ENCODE peak calls at places on chromosome 17, in eight cellular contexts. C, A, H, R, I, N, W and Y are unnamed samples.

GRCh38 chr17:38727661-38728220 is 2.4 kb upstream of the CISD3 start:
- DNase-seq in C (no peak), A (no peak), H (no peak), R (peak), I (no peak), N (no peak), W (no peak), Y (no peak)

GRCh38 chr17:66644311-66644710 is 190.6 kb upstream of the CACNG5 start:
- DNase-seq in C (no peak), A (no peak), H (no peak), R (no peak), I (no peak), N (no peak), W (no peak), Y (no peak)

GRCh38 chr17:28760987-28761562 is 17.3 kb downstream of the TRAF4 start:
- DNase-seq in C (no peak), A (peak), H (peak), R (no peak), I (peak), N (peak), W (peak), Y (peak)

GRCh38 chr17:28745052-28745776 is 1.4 kb downstream of the TRAF4 start:
- DNase-seq in C (no peak), A (peak), H (no peak), R (peak), I (peak), N (peak), W (peak), Y (no peak)

GRCh38 chr17:32103476-32104113 is 38.7 kb upstream of the RHOT1 start:
- DNase-seq in C (no peak), A (peak), H (no peak), R (no peak), I (no peak), N (no peak), W (peak), Y (no peak)

GRCh38 chr17:50559674-50560184 is 786 bp upstream of the CACNA1G start:
- DNase-seq in C (peak), A (peak), H (peak), R (no peak), I (peak), N (no peak), W (peak), Y (no peak)

GRCh38 chr17:6927290-6927844 is 68.5 kb upstream of the ALOX12 start:
- DNase-seq in C (no peak), A (peak), H (no peak), R (no peak), I (no peak), N (no peak), W (no peak), Y (peak)

GRCh38 chr17:38561416-38562214 is 44.1 kb downstream of the SRCIN1 start:
- DNase-seq in C (no peak), A (no peak), H (no peak), R (no peak), I (peak), N (no peak), W (no peak), Y (no peak)

GRCh38 chr17:50840311-50840851 is 5.0 kb downstream of the WFIKKN2 start:
- DNase-seq in C (no peak), A (no peak), H (no peak), R (no peak), I (no peak), N (no peak), W (no peak), Y (no peak)

GRCh38 chr17:33438136-33438535 is 145.0 kb upstream of the ASIC2 start:
- DNase-seq in C (no peak), A (peak), H (no peak), R (no peak), I (no peak), N (no peak), W (no peak), Y (no peak)

GRCh38 chr17:20189322-20189721 is 180.2 kb downstream of the SPECC1 start:
- DNase-seq in C (no peak), A (peak), H (no peak), R (no peak), I (no peak), N (no peak), W (no peak), Y (peak)

GRCh38 chr17:6374761-6375312 is 60.1 kb downstream of the AIPL1 start:
- DNase-seq in C (no peak), A (peak), H (no peak), R (no peak), I (no peak), N (no peak), W (peak), Y (peak)

GRCh38 chr17:67993153-67993997 is 2.9 kb downstream of the C17orf58 start:
- DNase-seq in C (peak), A (peak), H (peak), R (peak), I (peak), N (peak), W (peak), Y (peak)

GRCh38 chr17:74877592-74878543 is 5.1 kb upstream of the FDXR start:
- DNase-seq in C (no peak), A (peak), H (no peak), R (no peak), I (no peak), N (no peak), W (peak), Y (no peak)

GRCh38 chr17:80848449-80849102 is 143.1 kb upstream of the CHMP6 start:
- DNase-seq in C (no peak), A (no peak), H (no peak), R (no peak), I (no peak), N (no peak), W (no peak), Y (no peak)

GRCh38 chr17:40598021-40598927 is 33.0 kb upstream of the CCR7 start:
- DNase-seq in C (no peak), A (no peak), H (no peak), R (no peak), I (no peak), N (no peak), W (no peak), Y (no peak)

GRCh38 chr17:61488878-61489718 is 36.9 kb downstream of the TBX4 start:
- DNase-seq in C (no peak), A (no peak), H (no peak), R (no peak), I (no peak), N (peak), W (peak), Y (no peak)

DNA sequence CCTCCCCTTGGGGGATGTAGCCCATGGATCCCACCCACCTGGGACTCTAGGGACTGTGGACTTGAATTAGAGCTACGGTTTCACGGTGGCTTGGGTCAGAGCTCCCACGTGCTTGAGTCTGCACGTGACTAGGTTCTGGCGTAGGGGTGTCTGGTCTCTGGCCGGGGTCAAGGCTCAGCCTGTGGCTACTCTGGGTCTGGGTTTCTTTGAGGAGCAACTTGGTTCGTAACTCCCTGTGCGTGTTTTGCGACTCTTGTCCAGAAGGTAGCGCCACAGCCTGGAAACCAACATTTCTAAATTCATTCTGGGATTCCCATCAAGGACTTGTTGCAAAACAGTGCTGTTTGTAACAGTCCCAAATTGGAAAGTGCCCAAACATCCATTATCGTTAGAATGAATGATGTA is 462 bp upstream of the GGT6 start:
- DNase-seq in C (no peak), A (peak), H (no peak), R (no peak), I (no peak), N (no peak), W (no peak), Y (no peak)
- TF ChIP-seq CTCF in C (no peak), A (peak), H (no peak), R (peak), I (no peak), N (no peak), W (no peak), Y (no peak)

GRCh38 chr17:78362232-78362631 is 2.4 kb upstream of the SOCS3 start:
- DNase-seq in C (no peak), A (no peak), H (no peak), R (no peak), I (no peak), N (no peak), W (no peak), Y (no peak)

GRCh38 chr17:78359936-78360370 is at the start of gene SOCS3:
- DNase-seq in C (peak), A (peak), H (peak), R (peak), I (peak), N (peak), W (peak), Y (peak)

GRCh38 chr17:78361227-78361683 is 1.4 kb upstream of the SOCS3 start:
- DNase-seq in C (no peak), A (no peak), H (no peak), R (no peak), I (no peak), N (no peak), W (no peak), Y (no peak)

GRCh38 chr17:78359216-78359935 is 501 bp downstream of the SOCS3 start:
- DNase-seq in C (no peak), A (peak), H (peak), R (no peak), I (peak), N (peak), W (no peak), Y (no peak)

DNA sequence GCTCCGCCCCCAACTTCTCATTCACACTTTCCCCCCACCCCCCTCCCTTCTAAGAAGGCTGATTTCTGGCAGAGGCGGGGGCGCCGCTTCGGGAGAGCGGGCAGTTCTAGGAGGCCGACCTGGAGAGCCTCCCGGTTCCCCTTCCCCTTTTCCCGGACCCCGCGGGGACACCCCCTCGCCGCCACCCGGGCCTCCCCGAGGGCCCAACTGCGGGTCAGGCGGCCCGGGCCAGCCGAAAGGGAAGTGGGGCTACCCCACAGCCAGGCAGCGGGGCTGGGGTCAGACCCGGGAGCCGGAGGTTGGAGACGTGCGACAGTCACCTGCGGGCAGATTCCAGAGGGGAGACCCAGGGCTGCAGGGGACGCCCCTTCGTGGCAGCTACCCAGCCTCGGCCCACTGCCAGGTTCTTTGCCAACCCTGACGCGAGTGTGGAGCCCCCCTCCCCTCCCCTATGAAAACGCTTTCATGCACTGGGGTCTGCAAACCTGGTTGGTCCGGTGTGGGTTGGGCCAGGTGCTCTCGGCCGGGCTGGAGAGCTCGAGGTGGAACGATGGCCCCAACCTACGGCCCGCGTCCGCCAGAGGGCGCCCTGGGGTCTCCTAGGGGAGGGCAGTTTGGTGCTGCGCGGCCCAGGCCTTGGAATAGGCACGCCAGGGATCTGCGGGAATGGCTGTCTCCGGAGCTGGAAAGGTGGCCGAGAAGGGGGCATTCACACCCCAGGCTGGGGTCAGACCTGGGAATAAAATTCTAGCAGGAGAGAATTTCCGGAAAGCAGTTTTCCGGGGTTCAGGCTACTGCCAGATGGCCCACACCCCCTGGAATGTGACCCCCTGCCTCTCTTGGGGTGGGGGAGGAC is 722 bp upstream of the SOCS3 start:
- DNase-seq in C (no peak), A (peak), H (peak), R (peak), I (peak), N (peak), W (peak), Y (peak)
- TF ChIP-seq CTCF in C (peak), A (peak), H (peak), R (peak), I (peak), N (peak), W (peak), Y (peak)

GRCh38 chr17:73215414-73215813 is 22.6 kb downstream of the COG1 start:
- DNase-seq in C (no peak), A (no peak), H (no peak), R (no peak), I (no peak), N (no peak), W (no peak), Y (no peak)
- TF ChIP-seq CTCF in C (no peak), A (no peak), H (no peak), R (no peak), I (no peak), N (no peak), W (no peak), Y (no peak)

GRCh38 chr17:71869293-71869692 is 251.5 kb upstream of the SOX9 start:
- DNase-seq in C (no peak), A (no peak), H (no peak), R (no peak), I (no peak), N (no peak), W (no peak), Y (no peak)
- TF ChIP-seq CTCF in C (no peak), A (no peak), H (no peak), R (no peak), I (no peak), N (no peak), W (no peak), Y (no peak)

DNA sequence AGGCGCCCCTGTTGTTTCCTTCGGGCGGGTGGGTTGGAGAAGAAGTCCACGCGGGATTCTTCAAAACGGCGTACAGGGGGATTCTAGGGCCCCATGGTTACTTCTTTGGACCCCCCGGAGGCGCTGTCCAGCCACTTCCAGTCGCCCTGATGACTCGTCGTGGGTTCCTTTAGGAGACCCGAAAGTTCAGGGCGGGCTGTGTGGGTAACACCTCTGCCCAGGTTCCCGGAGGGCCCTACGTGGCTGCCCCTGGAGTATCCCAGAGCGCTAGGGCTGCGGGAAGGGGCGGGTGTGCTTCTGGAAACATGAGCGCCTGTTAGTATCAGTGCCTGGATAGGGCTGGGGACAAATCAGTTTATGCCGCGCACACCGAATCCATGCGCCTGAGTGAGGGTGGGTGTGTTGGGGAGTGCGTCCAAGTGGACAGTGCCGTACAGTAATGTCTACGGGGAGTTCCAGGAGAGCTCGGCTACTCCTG is 602 bp upstream of the HIC1 start:
- DNase-seq in C (no peak), A (peak), H (no peak), R (peak), I (no peak), N (peak), W (no peak), Y (peak)
- TF ChIP-seq CTCF in C (no peak), A (no peak), H (no peak), R (no peak), I (no peak), N (no peak), W (no peak), Y (no peak)

GRCh38 chr17:15882058-15882720 is 62.7 kb upstream of the ADORA2B start:
- DNase-seq in C (no peak), A (no peak), H (no peak), R (no peak), I (no peak), N (no peak), W (no peak), Y (no peak)
- TF ChIP-seq CTCF in C (no peak), A (peak), H (no peak), R (peak), I (no peak), N (no peak), W (no peak), Y (peak)

GRCh38 chr17:43818966-43819365 is 14.0 kb downstream of the MPP3 start:
- DNase-seq in C (no peak), A (no peak), H (no peak), R (no peak), I (no peak), N (no peak), W (no peak), Y (no peak)
- TF ChIP-seq CTCF in C (no peak), A (no peak), H (no peak), R (no peak), I (no peak), N (no peak), W (no peak), Y (no peak)

GRCh38 chr17:55053855-55054254 is 85.3 kb downstream of the STXBP4 start:
- DNase-seq in C (no peak), A (peak), H (no peak), R (no peak), I (no peak), N (no peak), W (no peak), Y (no peak)
- TF ChIP-seq CTCF in C (peak), A (peak), H (peak), R (peak), I (peak), N (no peak), W (peak), Y (peak)

GRCh38 chr17:15377200-15377599 is 35.8 kb upstream of the TEKT3 start:
- DNase-seq in C (no peak), A (peak), H (no peak), R (no peak), I (no peak), N (no peak), W (no peak), Y (peak)
- TF ChIP-seq CTCF in C (no peak), A (peak), H (no peak), R (no peak), I (no peak), N (no peak), W (no peak), Y (peak)